ENCODE peak calls at places on chromosomes 6 and 20, in eight cellular contexts. G, J, O, E, S, D, P and Q are unnamed samples.
A peak's percentile ranks its signal among the peaks of the same experiment; 100 is the strongest.

GRCh38 chr6:150053450-150053849 is 15.5 kb downstream of the ULBP3 start:
- DNase-seq in G (no peak), J (no peak), E (no peak), S (no peak), O (no peak), P (no peak), D (no peak), Q (no peak)

GRCh38 chr6:164208371-164208770 is 793.9 kb downstream of the QKI start:
- DNase-seq in D (no peak), J (no peak), P (no peak), O (no peak), S (no peak), E (no peak), G (no peak), Q (no peak)

GRCh38 chr6:13431861-13432465 is 55.4 kb downstream of the GFOD1 start:
- DNase-seq in J (no peak), P (peak; percentile 69), O (no peak), S (no peak), E (no peak), G (no peak), D (no peak), Q (no peak)

GRCh38 chr6:11381801-11382513 is 149.5 kb upstream of the NEDD9 start:
- DNase-seq in E (peak; percentile 68), G (peak; percentile 74), P (no peak), J (peak; percentile 52), D (no peak), O (no peak), S (peak; percentile 72), Q (no peak)

GRCh38 chr6:16737389-16737788 is 23.9 kb downstream of the ATXN1 start:
- DNase-seq in O (no peak), E (no peak), G (no peak), J (no peak), P (peak; percentile 87), D (no peak), S (no peak), Q (no peak)

GRCh38 chr6:50707652-50708325 is 5.5 kb upstream of the TFAP2D start:
- DNase-seq in D (no peak), J (no peak), O (peak; percentile 5), S (no peak), P (no peak), E (no peak), G (no peak), Q (no peak)

GRCh38 chr6:161010418-161010817 is 18.8 kb downstream of the MAP3K4 start:
- DNase-seq in S (no peak), J (no peak), G (no peak), P (no peak), E (no peak), D (no peak), O (no peak), Q (no peak)

GRCh38 chr6:37160922-37161778 is 8.8 kb upstream of the PIM1 start:
- DNase-seq in E (no peak), D (no peak), P (no peak), O (no peak), S (no peak), J (no peak), G (no peak), Q (peak; percentile 80)

GRCh38 chr6:130937942-130938604 is 110.9 kb downstream of the SMLR1 start:
- DNase-seq in O (no peak), J (no peak), D (no peak), E (no peak), P (no peak), G (no peak), S (no peak), Q (no peak)

GRCh38 chr6:44262467-44263356 is 2.6 kb downstream of the NFKBIE start:
- DNase-seq in G (no peak), J (no peak), D (no peak), O (no peak), P (no peak), E (no peak), S (no peak), Q (no peak)

GRCh38 chr20:17427646-17428045 is 103.5 kb downstream of the BFSP1 start:
- DNase-seq in J (no peak), G (no peak), P (no peak), S (no peak), O (no peak), E (no peak), D (peak; percentile 36), Q (no peak)

GRCh38 chr6:39850897-39851296 is 58.7 kb downstream of the DAAM2 start:
- DNase-seq in J (no peak), S (no peak), P (no peak), D (no peak), G (no peak), O (no peak), E (no peak), Q (no peak)